ENCODE peak calls at places on chromosomes 1 and 21, in five cellular contexts. I is cardiac muscle cell, H is HAP-1, K is heart left ventricle, T is uterus. V is an unnamed sample. For H3K27me3, the result is how much of the 10 kb centered on the place peaks cover.

GRCh38 chr1:147717706-147718097 is 42.7 kb downstream of the GJA5 start:
- DNase-seq in H (no peak), T (no peak), I (no peak), K (no peak), V (no peak)

GRCh38 chr1:29124366-29125236 is 898 bp upstream of the TMEM200B start:
- DNase-seq in H (peak), K (peak), T (peak), I (peak), V (peak)

GRCh38 chr1:160284220-160284781 is 632 bp downstream of the PEX19 start:
- DNase-seq in T (no peak), I (peak), H (peak), K (no peak), V (no peak)

GRCh38 chr1:31745071-31745897 is 18.9 kb downstream of the ADGRB2 start:
- DNase-seq in K (peak), I (peak), T (peak), H (peak), V (peak)

GRCh38 chr1:212368073-212368484 is 46.6 kb downstream of the PACC1 start:
- DNase-seq in I (peak), K (peak), T (peak), H (peak), V (peak)

GRCh38 chr1:182690886-182691443 is 6.6 kb upstream of the RGS8 start:
- DNase-seq in H (no peak), I (no peak), T (no peak), K (no peak), V (no peak)

GRCh38 chr1:206469933-206470691 is at the start of gene IKBKE:
- DNase-seq in I (peak), H (peak), K (peak), T (no peak), V (peak)

GRCh38 chr1:42765271-42765670 is 1.6 kb downstream of the P3H1 start:
- DNase-seq in H (no peak), K (no peak), T (no peak), I (no peak), V (no peak)

GRCh38 chr21:33019885-33020557 is 5.7 kb upstream of the OLIG2 start:
- DNase-seq in K (no peak), I (no peak), H (no peak), T (no peak), V (peak)

GRCh38 chr21:25859264-25859931 is 124.6 kb downstream of the GABPA start:
- DNase-seq in K (no peak), T (no peak), H (no peak), I (no peak), V (no peak)

GRCh38 chr1:65948609-65949229 is 156.0 kb downstream of the PDE4B start:
- DNase-seq in I (no peak), K (no peak), T (peak), H (no peak), V (no peak)

GRCh38 chr1:180158149-180159147 is 3.8 kb downstream of the QSOX1 start:
- DNase-seq in T (no peak), I (no peak), K (no peak), H (no peak), V (no peak)

GRCh38 chr21:27495836-27496235 is 528.9 kb upstream of the ADAMTS5 start:
- DNase-seq in K (no peak), T (no peak), H (no peak), I (no peak), V (no peak)

GRCh38 chr1:182608850-182609610 is 4.8 kb upstream of the RGS16 start:
- DNase-seq in K (no peak), T (no peak), I (no peak), H (no peak), V (no peak)

GRCh38 chr1:31371560-31371959 is 1.3 kb downstream of the FABP3 start:
- DNase-seq in H (no peak), I (peak), K (no peak), T (no peak), V (no peak)

GRCh38 chr1:110638062-110638461 is 31.9 kb upstream of the KCNA2 start:
- DNase-seq in K (no peak), H (no peak), I (no peak), T (no peak), V (no peak)

GRCh38 chr21:39647476-39647875 is 34.7 kb downstream of the B3GALT5 start:
- DNase-seq in K (no peak), I (no peak), H (no peak), T (no peak), V (no peak)

GRCh38 chr1:153447498-153448170 is 12.8 kb downstream of the S100A7 start:
- DNase-seq in I (no peak), H (no peak), K (no peak), T (no peak), V (no peak)

GRCh38 chr1:66436378-66437135 is 97.4 kb upstream of the SGIP1 start:
- DNase-seq in T (no peak), H (peak), K (no peak), I (no peak), V (peak)

GRCh38 chr1:98086796-98087195 is 166.0 kb upstream of the DPYD start:
- DNase-seq in T (no peak), K (no peak), I (no peak), H (peak), V (no peak)

GRCh38 chr1:203326830-203327683 is 21.7 kb downstream of the BTG2 start:
- DNase-seq in T (peak), I (peak), K (peak), H (peak), V (peak)

GRCh38 chr1:6988796-6989195 is 203.5 kb downstream of the CAMTA1 start:
- DNase-seq in T (no peak), K (no peak), I (no peak), H (no peak), V (no peak)

GRCh38 chr1:6989506-6990159 is 204.4 kb downstream of the CAMTA1 start:
- DNase-seq in T (no peak), K (no peak), H (peak), I (no peak), V (peak)

GRCh38 chr1:6985528-6986276 is 200.4 kb downstream of the CAMTA1 start:
- DNase-seq in K (no peak), T (no peak), H (no peak), I (no peak), V (no peak)

GRCh38 chr1:6986281-6986680 is 201.0 kb downstream of the CAMTA1 start:
- DNase-seq in T (no peak), H (no peak), K (no peak), I (no peak), V (no peak)

DNA sequence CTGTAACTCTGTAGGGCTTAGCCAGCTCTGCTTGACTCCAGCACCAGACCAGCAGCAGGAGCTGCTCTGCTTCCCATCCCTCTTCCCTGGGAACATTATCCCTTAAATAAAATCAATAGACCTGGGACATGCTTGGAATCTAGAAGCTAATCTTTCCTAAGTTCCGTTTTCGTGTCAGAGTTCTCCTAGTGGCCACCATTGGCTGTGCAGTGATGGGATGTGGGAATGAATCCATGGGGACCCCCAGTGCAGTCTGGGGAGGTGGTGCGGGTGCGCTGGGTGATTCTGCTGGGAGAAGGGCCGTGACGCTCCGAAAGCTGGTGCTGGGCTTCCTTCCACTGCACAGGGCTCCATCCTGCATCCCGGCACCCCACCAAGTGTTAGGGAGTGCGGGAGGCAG is 202.7 kb downstream of the CAMTA1 start:
- DNase-seq in I (no peak), K (no peak), T (no peak), H (no peak), V (peak)
- H3K27me3 ChIP-seq in I (under half), K (under half), T (under half), H (under half), V (under half)

GRCh38 chr1:238484121-238484520 is 593.4 kb upstream of the ZP4 start:
- DNase-seq in I (no peak), H (no peak), K (no peak), T (no peak), V (no peak)

GRCh38 chr1:238488406-238488805 is 597.7 kb upstream of the ZP4 start:
- DNase-seq in T (no peak), K (no peak), H (no peak), I (no peak), V (no peak)

GRCh38 chr1:238485062-238485905 is 594.6 kb upstream of the ZP4 start:
- DNase-seq in H (peak), K (no peak), I (no peak), T (peak), V (no peak)

GRCh38 chr1:238487931-238488330 is 597.2 kb upstream of the ZP4 start:
- DNase-seq in I (no peak), T (no peak), K (no peak), H (no peak), V (no peak)

GRCh38 chr1:238485906-238486219 is 595.1 kb upstream of the ZP4 start:
- DNase-seq in T (peak), I (no peak), H (no peak), K (no peak), V (no peak)
- H3K4me3 ChIP-seq in T (peak), I (no peak), H (no peak), K (no peak), V (peak)

GRCh38 chr21:44612669-44613229 is 870 bp downstream of the KRTAP10-8 start:
- DNase-seq in K (no peak), I (no peak), H (no peak), T (no peak), V (no peak)

GRCh38 chr21:44614161-44614631 is 2.3 kb downstream of the KRTAP10-8 start:
- DNase-seq in K (no peak), H (no peak), I (no peak), T (no peak), V (no peak)

GRCh38 chr21:44611551-44611950 is 328 bp upstream of the KRTAP10-8 start:
- DNase-seq in I (no peak), T (no peak), K (no peak), H (no peak), V (no peak)

GRCh38 chr21:44613386-44614155 is 1.7 kb downstream of the KRTAP10-8 start:
- DNase-seq in T (no peak), K (no peak), H (no peak), I (no peak), V (no peak)

DNA sequence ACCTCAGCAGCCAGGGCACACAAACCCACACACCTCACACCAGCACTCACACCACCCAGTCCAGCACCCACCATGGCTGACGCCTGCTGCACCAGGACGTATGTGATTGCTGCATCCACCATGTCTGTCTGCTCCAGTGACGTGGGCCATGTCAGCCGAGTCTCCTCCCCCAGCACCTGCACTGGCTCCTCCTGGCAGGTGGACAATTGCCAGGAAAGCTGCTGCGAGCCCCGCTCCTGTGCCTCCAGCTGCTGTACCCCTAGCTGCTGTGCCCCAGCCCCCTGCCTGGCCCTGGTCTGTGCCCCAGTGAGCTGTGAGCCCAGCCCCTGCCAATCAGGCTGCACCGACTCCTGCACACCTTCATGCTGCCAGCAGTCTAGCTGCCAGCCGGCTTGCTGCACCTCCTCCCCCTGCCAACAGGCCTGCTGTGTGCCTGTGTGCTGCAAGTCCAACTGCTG is at the start of gene KRTAP10-8:
- DNase-seq in H (no peak), I (no peak), T (no peak), K (no peak), V (no peak)
- H3K27me3 ChIP-seq in H (under half), I (under half), T (under half), K (under half), V (under half)

DNA sequence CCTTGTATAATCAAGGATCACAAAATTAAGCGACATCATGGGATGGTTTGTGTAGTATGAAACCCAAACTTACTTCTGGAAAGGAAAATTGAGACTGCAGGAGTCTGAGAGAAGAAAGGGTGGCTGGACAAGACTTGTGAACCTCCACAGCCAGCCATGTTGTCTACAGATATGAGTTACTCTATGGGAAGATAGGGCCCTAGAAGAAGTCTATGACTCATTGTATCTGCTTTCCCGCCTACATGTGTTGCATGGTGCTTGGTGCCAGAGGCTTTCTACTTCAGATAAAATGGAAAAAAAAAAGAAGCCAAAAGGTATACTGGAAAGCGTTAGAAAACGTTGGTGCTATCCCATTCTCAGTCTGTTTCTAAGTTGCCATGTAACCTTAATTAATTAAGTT is 18.7 kb upstream of the OR6N2 start:
- DNase-seq in I (no peak), H (no peak), K (no peak), T (no peak), V (no peak)
- H3K4me3 ChIP-seq in I (no peak), H (no peak), K (no peak), T (no peak), V (no peak)

GRCh38 chr1:197913495-197914276 is 3.5 kb upstream of the LHX9 start:
- DNase-seq in T (no peak), H (no peak), K (no peak), I (no peak), V (peak)
- H3K27me3 ChIP-seq in T (half or more), H (under half), K (half or more), I (half or more), V (half or more)

DNA sequence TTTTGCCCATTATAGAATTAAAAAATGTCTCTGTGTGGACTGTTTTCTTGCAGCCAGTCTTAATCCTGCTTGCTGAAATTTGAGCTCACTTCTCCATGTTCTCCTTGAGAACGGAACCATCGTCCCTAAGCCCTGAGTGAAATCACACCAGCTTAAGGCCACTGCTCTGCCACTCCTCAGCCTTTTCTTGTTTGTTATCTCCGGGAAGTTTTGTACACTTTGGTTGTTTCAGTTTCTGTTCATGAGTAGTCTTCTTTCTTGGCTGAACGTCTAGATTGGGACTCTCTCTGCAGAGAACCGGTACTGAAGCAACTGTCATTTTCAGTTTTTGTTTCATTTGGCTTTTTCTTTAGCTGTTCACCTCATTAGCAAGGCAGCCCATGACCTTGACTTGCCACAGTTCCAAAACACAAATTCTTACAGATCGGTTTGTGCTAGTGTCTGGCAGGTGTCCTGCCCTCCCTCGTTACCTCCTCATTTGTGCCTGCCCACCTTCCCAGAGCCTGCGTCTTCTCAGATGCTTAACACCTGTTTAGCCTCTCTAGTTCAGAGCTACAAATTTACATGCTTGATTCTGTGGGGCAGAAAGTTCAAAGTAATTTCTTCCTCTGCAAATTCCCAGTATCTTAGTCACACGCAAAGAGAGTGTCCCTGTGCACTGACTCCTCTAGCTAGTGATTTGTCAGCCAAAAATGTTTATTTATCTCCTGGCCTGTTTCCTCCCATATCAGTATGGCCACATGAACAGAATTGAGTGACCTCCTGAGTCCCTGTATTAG is 12.4 kb downstream of the PSEN2 start:
- DNase-seq in T (no peak), K (no peak), I (no peak), H (no peak), V (no peak)
- H3K4me3 ChIP-seq in T (peak), K (no peak), I (no peak), H (no peak), V (no peak)

DNA sequence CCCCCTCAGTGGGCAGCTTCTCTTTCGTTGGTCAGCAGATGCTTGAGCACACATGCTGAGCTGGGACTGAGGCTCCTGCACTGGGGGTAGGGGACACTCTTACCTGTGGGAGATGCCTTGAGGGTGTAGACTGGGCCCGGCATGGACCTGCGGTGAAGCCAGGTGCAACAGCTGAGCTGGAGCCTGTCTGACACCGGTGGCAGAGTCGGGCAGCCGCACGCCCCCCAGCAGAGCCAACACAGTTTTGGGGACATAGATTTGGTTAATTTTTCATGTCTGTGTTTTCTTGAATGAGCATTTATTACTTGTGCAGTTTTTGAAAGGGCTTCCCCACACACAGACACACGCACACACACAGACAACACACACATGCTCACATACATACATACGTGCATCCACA is 5.9 kb upstream of the HES5 start:
- DNase-seq in K (no peak), T (no peak), H (no peak), I (no peak), V (no peak)
- H3K27me3 ChIP-seq in K (under half), T (under half), H (under half), I (half or more), V (under half)

DNA sequence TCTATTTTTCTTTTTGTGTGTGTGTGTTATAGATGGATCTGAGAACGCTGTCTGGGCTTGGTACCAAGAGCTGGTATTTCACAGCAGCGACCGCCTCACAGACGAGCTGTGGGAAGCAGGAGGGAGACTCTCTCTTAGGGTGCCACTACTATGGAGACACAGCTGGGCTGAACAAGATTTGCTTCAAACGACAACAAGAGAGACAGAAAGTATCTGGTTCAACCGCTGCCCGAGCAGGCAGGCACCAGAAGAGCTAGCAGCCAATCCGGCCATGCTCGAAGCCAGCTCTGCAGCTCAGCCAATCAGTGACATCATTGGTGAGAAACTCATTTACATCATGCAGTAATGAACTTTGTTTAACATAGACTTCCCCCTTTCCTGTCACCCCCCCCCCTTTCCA is 341.3 kb downstream of the USP25 start:
- DNase-seq in K (no peak), H (peak), T (peak), I (no peak), V (no peak)
- H3K4me3 ChIP-seq in K (peak), H (peak), T (peak), I (no peak), V (no peak)

GRCh38 chr1:3226664-3227371 is 157.8 kb downstream of the PRDM16 start:
- DNase-seq in T (no peak), H (no peak), K (no peak), I (no peak), V (peak)

GRCh38 chr1:3227372-3227704 is 158.3 kb downstream of the PRDM16 start:
- DNase-seq in K (no peak), H (no peak), T (no peak), I (no peak), V (no peak)

GRCh38 chr1:3230553-3230952 is 161.6 kb downstream of the PRDM16 start:
- DNase-seq in H (no peak), T (no peak), I (no peak), K (no peak), V (no peak)

GRCh38 chr1:3231245-3231644 is 162.2 kb downstream of the PRDM16 start:
- DNase-seq in H (no peak), I (no peak), K (no peak), T (no peak), V (no peak)

GRCh38 chr1:3229081-3229725 is 160.2 kb downstream of the PRDM16 start:
- DNase-seq in K (no peak), H (no peak), I (no peak), T (no peak), V (no peak)
- H3K27me3 ChIP-seq in K (under half), H (under half), I (under half), T (under half), V (under half)

V was measured in H7.